ENCODE peak calls at places on chromosome 16, in ten cellular contexts. U, Q, B, T, H, G, M, X, F and K are unnamed samples.
A peak's percentile ranks its signal among the peaks of the same experiment; 100 is the strongest.

GRCh38 chr16:38941-39892 is 14.2 kb downstream of the POLR3K start:
- DNase-seq in Q (no peak), U (peak; percentile 62), T (peak; percentile 34), H (no peak), F (peak; percentile 86), B (peak; percentile 64), M (no peak), X (no peak), G (peak; percentile 67), K (no peak)

GRCh38 chr16:81711609-81712329 is 67.3 kb upstream of the PLCG2 start:
- DNase-seq in H (peak; percentile 96), F (peak; percentile 85), X (no peak), Q (peak; percentile 93), M (peak; percentile 74), T (peak; percentile 83), G (no peak), B (no peak), U (no peak), K (no peak)

GRCh38 chr16:57828272-57829161 is 26.2 kb upstream of the KIFC3 start:
- DNase-seq in Q (no peak), X (no peak), M (no peak), F (no peak), B (no peak), T (no peak), U (no peak), H (no peak), G (no peak), K (no peak)

GRCh38 chr16:4426021-4426684 is 485 bp downstream of the DNAJA3 start:
- DNase-seq in U (no peak), M (no peak), G (no peak), H (no peak), F (no peak), B (no peak), T (no peak), Q (no peak), X (no peak), K (no peak)

GRCh38 chr16:194516-194915 is 14.3 kb downstream of the HBQ1 start:
- DNase-seq in T (no peak), F (no peak), M (no peak), Q (no peak), H (no peak), B (no peak), G (no peak), X (no peak), U (no peak), K (no peak)

GRCh38 chr16:16073884-16074781 is 124.7 kb downstream of the ABCC1 start:
- DNase-seq in B (no peak), T (no peak), U (peak; percentile 73), Q (peak; percentile 80), M (peak; percentile 85), X (no peak), F (peak; percentile 99), G (no peak), H (peak; percentile 83), K (no peak)

GRCh38 chr16:35798885-35799426 is 2339.5 kb downstream of the TP53TG3F start:
- DNase-seq in Q (no peak), U (no peak), M (no peak), G (no peak), F (no peak), T (no peak), H (no peak), X (no peak), B (no peak), K (no peak)

GRCh38 chr16:81466351-81466960 is 21.8 kb downstream of the CMIP start:
- DNase-seq in G (no peak), B (no peak), Q (no peak), M (no peak), T (no peak), X (no peak), U (no peak), F (no peak), H (no peak), K (no peak)

GRCh38 chr16:50313596-50314483 is 47.5 kb downstream of the ADCY7 start:
- DNase-seq in F (peak; percentile 16), G (no peak), X (no peak), B (no peak), H (no peak), U (peak; percentile 80), Q (peak; percentile 60), M (no peak), T (no peak), K (no peak)

GRCh38 chr16:79370736-79371135 is 229.8 kb downstream of the MAF start:
- DNase-seq in G (no peak), U (no peak), X (no peak), M (no peak), T (no peak), F (no peak), B (peak; percentile 66), Q (no peak), H (no peak), K (no peak)

GRCh38 chr16:684067-684794 is at the start of gene JMJD8:
- DNase-seq in F (peak; percentile 99), B (peak; percentile 95), G (peak; percentile 96), M (peak; percentile 66), Q (peak; percentile 98), X (peak; percentile 95), U (peak; percentile 99), T (peak; percentile 94), H (peak; percentile 95), K (peak; percentile 99)

GRCh38 chr16:68093816-68094613 is 8.8 kb downstream of the NFATC3 start:
- DNase-seq in Q (no peak), X (no peak), T (peak; percentile 32), H (peak; percentile 77), M (no peak), F (no peak), G (peak; percentile 78), B (peak; percentile 30), U (no peak), K (no peak)

GRCh38 chr16:79066621-79067020 is 533.9 kb downstream of the MAF start:
- DNase-seq in M (no peak), F (no peak), G (no peak), U (no peak), T (no peak), X (no peak), B (no peak), Q (no peak), H (no peak), K (no peak)

GRCh38 chr16:3266873-3267537 is 10.6 kb upstream of the MEFV start:
- DNase-seq in T (peak; percentile 52), B (peak; percentile 12), U (no peak), H (peak; percentile 57), M (peak; percentile 51), F (no peak), Q (peak; percentile 53), G (peak; percentile 75), X (no peak), K (no peak)

GRCh38 chr16:55331648-55332185 is 7.7 kb downstream of the IRX6 start:
- DNase-seq in B (no peak), G (no peak), X (no peak), Q (no peak), T (no peak), H (no peak), U (no peak), F (no peak), M (no peak), K (peak; percentile 62)
- H3K4me3 ChIP-seq in B (no peak overlapping the region), G (no peak overlapping the region), X (no peak overlapping the region), Q (peak overlapping the region; percentile 75), T (no peak overlapping the region), H (no peak overlapping the region), U (peak overlapping the region; percentile 17), F (no peak overlapping the region), M (no peak overlapping the region), K (no peak overlapping the region)

DNA sequence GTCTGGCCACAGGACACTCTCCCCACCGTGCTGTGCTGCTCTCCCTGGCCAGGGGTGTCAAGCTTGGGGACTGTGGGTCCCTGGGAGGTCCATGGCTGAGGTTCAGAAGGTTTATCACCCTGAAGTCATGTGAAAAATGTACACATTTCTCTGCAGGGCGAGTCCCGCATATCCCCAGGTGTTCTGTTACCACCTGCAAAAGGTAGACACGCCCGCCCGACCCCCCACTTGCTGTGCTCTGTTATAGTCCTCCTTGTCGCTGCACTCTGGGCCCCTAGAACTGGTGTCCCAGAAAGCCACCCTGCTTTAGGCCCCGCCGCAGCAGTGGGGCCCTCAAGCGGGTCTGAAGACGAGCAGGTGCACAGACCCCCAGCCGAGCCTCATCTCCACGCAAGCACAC is 11.8 kb downstream of the JPT2 start:
- DNase-seq in U (no peak), T (peak; percentile 23), X (no peak), F (peak; percentile 75), Q (no peak), G (no peak), M (no peak), B (no peak), H (no peak), K (no peak)
- H3K36me3 ChIP-seq in U (peaks cover 88% of the 10 kb centered on the region), T (peaks cover 60% of the 10 kb centered on the region), X (no peaks in the 10 kb centered on the region), F (peaks cover 68% of the 10 kb centered on the region), Q (peaks cover 96% of the 10 kb centered on the region), G (peaks cover 50% of the 10 kb centered on the region), M (peaks cover 22% of the 10 kb centered on the region), B (peaks cover 45% of the 10 kb centered on the region), H (peaks cover 38% of the 10 kb centered on the region), K (peaks cover 87% of the 10 kb centered on the region)

GRCh38 chr16:30992931-30993816 is 8.2 kb downstream of the HSD3B7 start:
- DNase-seq in B (no peak), F (no peak), X (no peak), G (no peak), Q (no peak), U (no peak), M (no peak), T (no peak), H (no peak), K (no peak)

GRCh38 chr16:30996324-30996999 is 11.5 kb downstream of the HSD3B7 start:
- DNase-seq in B (no peak), H (peak; percentile 20), F (no peak), X (no peak), M (no peak), U (no peak), T (peak; percentile 12), G (no peak), Q (no peak), K (no peak)

GRCh38 chr16:30997000-30997886 is 12.2 kb downstream of the HSD3B7 start:
- DNase-seq in B (peak; percentile 65), F (peak; percentile 84), G (peak; percentile 91), Q (peak; percentile 97), H (peak; percentile 72), X (peak; percentile 65), T (peak; percentile 68), M (no peak), U (peak; percentile 86), K (peak; percentile 85)

GRCh38 chr16:30997887-30998711 is 12.3 kb downstream of the STX1B start:
- DNase-seq in Q (no peak), G (no peak), H (peak; percentile 78), X (no peak), U (no peak), M (peak; percentile 47), B (no peak), T (peak; percentile 75), F (peak; percentile 77), K (no peak)

DNA sequence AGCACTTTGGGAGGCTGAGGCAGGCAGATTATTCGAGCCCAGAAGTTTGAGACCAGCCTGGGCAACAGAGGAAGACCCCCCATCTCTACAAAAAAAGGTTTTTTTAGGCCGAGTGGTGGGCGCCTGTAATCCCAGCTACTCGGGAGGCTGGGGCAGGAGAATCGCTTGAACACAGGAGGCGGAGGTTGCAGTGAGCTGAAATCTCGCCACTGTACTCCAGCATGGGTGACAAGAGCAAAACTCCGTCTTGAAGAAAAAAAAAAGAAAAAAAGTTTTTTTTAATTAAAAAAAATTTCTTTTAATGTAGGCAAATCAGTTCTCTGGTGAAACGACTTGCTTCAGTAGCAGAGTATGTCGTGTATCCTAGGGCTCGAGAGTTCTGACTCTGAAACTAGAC is 10.9 kb downstream of the HSD3B7 start:
- DNase-seq in U (no peak), H (no peak), X (no peak), M (no peak), G (no peak), B (no peak), T (no peak), Q (no peak), F (no peak), K (no peak)
- H3K4me3 ChIP-seq in U (no peak overlapping the region), H (peak overlapping the region; percentile 78), X (no peak overlapping the region), M (no peak overlapping the region), G (peak overlapping the region; percentile 83), B (no peak overlapping the region), T (peak overlapping the region; percentile 83), Q (no peak overlapping the region), F (no peak overlapping the region), K (peak overlapping the region; percentile 43)

GRCh38 chr16:11459722-11460121 is 114.5 kb downstream of the RMI2 start:
- DNase-seq in U (no peak), F (no peak), H (no peak), G (peak; percentile 39), M (no peak), B (no peak), Q (no peak), T (no peak), X (no peak), K (no peak)
- H3K36me3 ChIP-seq in U (no peaks in the 10 kb centered on the region), F (no peaks in the 10 kb centered on the region), H (no peaks in the 10 kb centered on the region), G (no peaks in the 10 kb centered on the region), M (no peaks in the 10 kb centered on the region), B (no peaks in the 10 kb centered on the region), Q (no peaks in the 10 kb centered on the region), T (no peaks in the 10 kb centered on the region), X (no peaks in the 10 kb centered on the region), K (no peaks in the 10 kb centered on the region)